ENCODE peak calls at places on chromosomes 3 and 15, in ten cellular contexts. I, C, R, G, Y, V, B, T, H and S are unnamed samples. For H3K4me1, the result is how much of the 10 kb centered on the place peaks cover.

GRCh38 chr3:9111349-9112265 is 137.8 kb downstream of the SRGAP3 start:
- DNase-seq in I (no peak), C (peak), R (peak), G (no peak), Y (no peak), V (no peak), B (no peak), T (peak), H (peak), S (no peak)

GRCh38 chr3:49511631-49512030 is 41.6 kb downstream of the DAG1 start:
- DNase-seq in I (no peak), C (no peak), R (no peak), G (no peak), Y (no peak), V (no peak), B (no peak), T (no peak), H (no peak), S (no peak)

GRCh38 chr3:138081371-138082084 is 33.9 kb downstream of the DZIP1L start:
- DNase-seq in I (no peak), C (no peak), R (peak), G (no peak), Y (no peak), V (peak), B (no peak), T (no peak), H (no peak), S (no peak)

GRCh38 chr3:197007296-197007940 is 22.2 kb downstream of the MELTF start:
- DNase-seq in I (no peak), C (no peak), R (no peak), G (no peak), Y (no peak), V (no peak), B (no peak), T (no peak), H (no peak), S (no peak)

GRCh38 chr15:71374607-71375352 is 259.5 kb downstream of the THSD4 start:
- DNase-seq in I (no peak), C (no peak), R (peak), G (peak), Y (no peak), V (no peak), B (no peak), T (no peak), H (no peak), S (no peak)

GRCh38 chr3:9028134-9028533 is 64.9 kb upstream of the RAD18 start:
- DNase-seq in I (no peak), C (peak), R (peak), G (peak), Y (no peak), V (no peak), B (peak), T (no peak), H (no peak), S (peak)

GRCh38 chr3:171446801-171447578 is 13.2 kb downstream of the TNIK start:
- DNase-seq in I (no peak), C (no peak), R (peak), G (no peak), Y (no peak), V (peak), B (peak), T (no peak), H (no peak), S (peak)

GRCh38 chr3:39378957-39379777 is 4.0 kb upstream of the SLC25A38 start:
- DNase-seq in I (no peak), C (no peak), R (no peak), G (no peak), Y (no peak), V (no peak), B (no peak), T (no peak), H (no peak), S (no peak)

GRCh38 chr15:72382146-72382545 is 6.3 kb upstream of the HEXA start:
- DNase-seq in I (no peak), C (no peak), R (no peak), G (no peak), Y (peak), V (no peak), B (no peak), T (no peak), H (peak), S (no peak)

GRCh38 chr3:42216820-42217416 is 49.1 kb downstream of the CCK start:
- DNase-seq in I (no peak), C (no peak), R (no peak), G (peak), Y (no peak), V (no peak), B (no peak), T (no peak), H (peak), S (no peak)

GRCh38 chr15:74156678-74157411 is 16.7 kb upstream of the ISLR start:
- DNase-seq in I (no peak), C (peak), R (no peak), G (peak), Y (no peak), V (no peak), B (no peak), T (peak), H (no peak), S (peak)

GRCh38 chr3:71989165-71989564 is 204.2 kb upstream of the PROK2 start:
- DNase-seq in I (no peak), C (no peak), R (peak), G (peak), Y (no peak), V (peak), B (no peak), T (no peak), H (peak), S (no peak)

GRCh38 chr3:138197058-138197457 is 10.0 kb downstream of the ARMC8 start:
- DNase-seq in I (peak), C (no peak), R (peak), G (peak), Y (peak), V (peak), B (no peak), T (peak), H (peak), S (no peak)

GRCh38 chr15:89089316-89090230 is 1.3 kb downstream of the ABHD2 start:
- DNase-seq in I (no peak), C (no peak), R (no peak), G (no peak), Y (no peak), V (no peak), B (no peak), T (no peak), H (no peak), S (no peak)

GRCh38 chr15:70140543-70141375 is 43.0 kb upstream of the TLE3 start:
- DNase-seq in I (no peak), C (no peak), R (peak), G (no peak), Y (peak), V (peak), B (peak), T (peak), H (peak), S (peak)

GRCh38 chr3:44208568-44208967 is 33.1 kb upstream of the TOPAZ1 start:
- DNase-seq in I (no peak), C (no peak), R (peak), G (no peak), Y (no peak), V (peak), B (peak), T (no peak), H (no peak), S (no peak)

GRCh38 chr3:54064486-54064885 is 57.9 kb upstream of the CACNA2D3 start:
- DNase-seq in I (no peak), C (no peak), R (no peak), G (no peak), Y (no peak), V (no peak), B (no peak), T (no peak), H (no peak), S (no peak)

GRCh38 chr3:56837196-56837955 is 35.6 kb upstream of the ARHGEF3 start:
- DNase-seq in I (peak), C (no peak), R (no peak), G (no peak), Y (no peak), V (peak), B (no peak), T (no peak), H (no peak), S (no peak)

GRCh38 chr3:67529915-67530314 is 124.5 kb downstream of the SUCLG2 start:
- DNase-seq in I (no peak), C (no peak), R (peak), G (no peak), Y (no peak), V (no peak), B (no peak), T (no peak), H (no peak), S (no peak)

GRCh38 chr3:107216711-107217110 is 160.5 kb upstream of the CCDC54 start:
- DNase-seq in I (no peak), C (no peak), R (peak), G (peak), Y (no peak), V (peak), B (no peak), T (no peak), H (no peak), S (no peak)

GRCh38 chr3:170244566-170244965 is 22.3 kb downstream of the PRKCI start:
- DNase-seq in I (no peak), C (no peak), R (no peak), G (no peak), Y (no peak), V (peak), B (no peak), T (no peak), H (no peak), S (no peak)

GRCh38 chr3:60594025-60594424 is 657.2 kb downstream of the FHIT start:
- DNase-seq in I (no peak), C (peak), R (peak), G (peak), Y (no peak), V (peak), B (no peak), T (no peak), H (no peak), S (peak)

GRCh38 chr15:89542369-89542768 is 32.9 kb upstream of the TICRR start:
- DNase-seq in I (no peak), C (no peak), R (no peak), G (no peak), Y (no peak), V (peak), B (no peak), T (no peak), H (no peak), S (no peak)

GRCh38 chr15:66765478-66766281 is 63.6 kb downstream of the SMAD6 start:
- DNase-seq in I (no peak), C (no peak), R (peak), G (no peak), Y (peak), V (peak), B (peak), T (no peak), H (no peak), S (peak)

GRCh38 chr3:37237252-37237651 is 62.9 kb upstream of the LRRFIP2 start:
- DNase-seq in I (no peak), C (no peak), R (peak), G (no peak), Y (no peak), V (peak), B (no peak), T (no peak), H (no peak), S (no peak)

GRCh38 chr3:40456279-40456939 is 730 bp upstream of the RPL14 start:
- DNase-seq in I (no peak), C (no peak), R (no peak), G (no peak), Y (no peak), V (no peak), B (no peak), T (no peak), H (no peak), S (no peak)

GRCh38 chr3:40453933-40454332 is 3.2 kb upstream of the RPL14 start:
- DNase-seq in I (peak), C (no peak), R (no peak), G (no peak), Y (no peak), V (no peak), B (no peak), T (no peak), H (no peak), S (no peak)

GRCh38 chr3:40456940-40457823 is at the start of gene RPL14:
- DNase-seq in I (peak), C (peak), R (peak), G (peak), Y (peak), V (peak), B (peak), T (peak), H (peak), S (peak)

GRCh38 chr3:40452876-40453730 is 4.0 kb upstream of the RPL14 start:
- DNase-seq in I (peak), C (peak), R (peak), G (peak), Y (peak), V (peak), B (peak), T (peak), H (peak), S (peak)

GRCh38 chr3:40455328-40455727 is 1.8 kb upstream of the RPL14 start:
- DNase-seq in I (no peak), C (no peak), R (no peak), G (no peak), Y (no peak), V (no peak), B (no peak), T (no peak), H (no peak), S (no peak)
- H3K4me1 ChIP-seq in I (under half), C (under half), R (under half), G (under half), Y (under half), V (under half), B (under half), T (under half), H (under half), S (under half)

GRCh38 chr3:126995254-126995770 is 12.4 kb downstream of the PLXNA1 start:
- DNase-seq in I (no peak), C (no peak), R (no peak), G (no peak), Y (no peak), V (no peak), B (no peak), T (no peak), H (no peak), S (no peak)

GRCh38 chr3:126995926-126996512 is 13.1 kb downstream of the PLXNA1 start:
- DNase-seq in I (no peak), C (no peak), R (no peak), G (no peak), Y (no peak), V (no peak), B (no peak), T (no peak), H (no peak), S (no peak)

GRCh38 chr3:126998320-126998719 is 15.4 kb downstream of the PLXNA1 start:
- DNase-seq in I (no peak), C (no peak), R (no peak), G (no peak), Y (no peak), V (no peak), B (no peak), T (no peak), H (no peak), S (no peak)

GRCh38 chr3:126997455-126998038 is 14.6 kb downstream of the PLXNA1 start:
- DNase-seq in I (no peak), C (no peak), R (no peak), G (no peak), Y (no peak), V (no peak), B (no peak), T (no peak), H (no peak), S (no peak)

DNA sequence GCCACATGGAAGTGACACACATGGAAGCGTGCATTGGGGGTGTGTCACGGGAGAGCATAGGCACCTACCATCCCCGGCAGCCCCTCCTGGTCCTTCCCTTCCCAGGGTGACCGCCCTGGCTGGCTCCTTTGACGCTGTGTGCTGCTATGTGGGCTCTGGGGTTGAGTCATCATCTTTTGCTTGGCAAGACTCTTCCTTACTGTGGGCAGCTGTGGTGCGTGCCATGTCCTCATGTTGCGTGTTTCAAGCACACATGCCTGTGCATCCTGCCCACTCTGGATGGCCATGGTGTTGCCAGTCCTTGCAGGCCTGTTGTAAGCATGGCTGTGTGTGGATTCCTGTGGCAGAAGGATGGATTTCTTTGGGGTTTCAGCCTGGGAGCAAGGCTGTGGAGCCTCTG is 14.0 kb downstream of the PLXNA1 start:
- DNase-seq in I (no peak), C (no peak), R (peak), G (peak), Y (no peak), V (peak), B (no peak), T (no peak), H (no peak), S (no peak)
- H3K4me1 ChIP-seq in I (under half), C (under half), R (under half), G (under half), Y (under half), V (half or more), B (under half), T (under half), H (under half), S (under half)

GRCh38 chr3:45566951-45567411 is 27.6 kb upstream of the LIMD1 start:
- DNase-seq in I (no peak), C (no peak), R (no peak), G (no peak), Y (no peak), V (no peak), B (no peak), T (no peak), H (no peak), S (no peak)

GRCh38 chr3:45567730-45568172 is 26.8 kb upstream of the LIMD1 start:
- DNase-seq in I (no peak), C (no peak), R (no peak), G (no peak), Y (peak), V (no peak), B (no peak), T (no peak), H (no peak), S (peak)

GRCh38 chr3:45564172-45564571 is 30.4 kb upstream of the LIMD1 start:
- DNase-seq in I (no peak), C (no peak), R (no peak), G (no peak), Y (peak), V (no peak), B (no peak), T (no peak), H (no peak), S (no peak)

GRCh38 chr3:45565341-45565740 is 29.2 kb upstream of the LIMD1 start:
- DNase-seq in I (no peak), C (no peak), R (no peak), G (no peak), Y (peak), V (no peak), B (no peak), T (no peak), H (no peak), S (peak)

DNA sequence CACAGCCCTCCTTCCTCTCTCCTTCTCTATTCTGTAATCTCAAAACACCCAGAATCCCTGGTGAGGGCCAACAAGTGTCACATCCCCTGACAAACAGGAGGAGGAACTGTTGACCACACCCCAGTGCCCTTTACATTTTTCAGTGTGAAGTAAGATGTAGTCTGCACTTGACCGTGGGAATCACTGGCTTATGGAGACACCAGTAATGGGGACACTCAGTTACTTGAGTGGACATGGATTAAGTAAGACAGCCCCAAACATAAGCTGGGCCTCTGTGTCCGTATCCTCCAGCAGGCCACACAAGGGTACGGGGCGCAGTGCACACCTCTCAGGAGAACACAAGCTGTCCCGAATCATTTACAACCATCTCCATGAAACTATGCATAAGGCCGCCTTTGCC is 28.3 kb upstream of the LIMD1 start:
- DNase-seq in I (no peak), C (no peak), R (no peak), G (no peak), Y (no peak), V (no peak), B (no peak), T (no peak), H (no peak), S (no peak)
- H3K4me1 ChIP-seq in I (under half), C (under half), R (under half), G (under half), Y (half or more), V (under half), B (under half), T (under half), H (under half), S (under half)

DNA sequence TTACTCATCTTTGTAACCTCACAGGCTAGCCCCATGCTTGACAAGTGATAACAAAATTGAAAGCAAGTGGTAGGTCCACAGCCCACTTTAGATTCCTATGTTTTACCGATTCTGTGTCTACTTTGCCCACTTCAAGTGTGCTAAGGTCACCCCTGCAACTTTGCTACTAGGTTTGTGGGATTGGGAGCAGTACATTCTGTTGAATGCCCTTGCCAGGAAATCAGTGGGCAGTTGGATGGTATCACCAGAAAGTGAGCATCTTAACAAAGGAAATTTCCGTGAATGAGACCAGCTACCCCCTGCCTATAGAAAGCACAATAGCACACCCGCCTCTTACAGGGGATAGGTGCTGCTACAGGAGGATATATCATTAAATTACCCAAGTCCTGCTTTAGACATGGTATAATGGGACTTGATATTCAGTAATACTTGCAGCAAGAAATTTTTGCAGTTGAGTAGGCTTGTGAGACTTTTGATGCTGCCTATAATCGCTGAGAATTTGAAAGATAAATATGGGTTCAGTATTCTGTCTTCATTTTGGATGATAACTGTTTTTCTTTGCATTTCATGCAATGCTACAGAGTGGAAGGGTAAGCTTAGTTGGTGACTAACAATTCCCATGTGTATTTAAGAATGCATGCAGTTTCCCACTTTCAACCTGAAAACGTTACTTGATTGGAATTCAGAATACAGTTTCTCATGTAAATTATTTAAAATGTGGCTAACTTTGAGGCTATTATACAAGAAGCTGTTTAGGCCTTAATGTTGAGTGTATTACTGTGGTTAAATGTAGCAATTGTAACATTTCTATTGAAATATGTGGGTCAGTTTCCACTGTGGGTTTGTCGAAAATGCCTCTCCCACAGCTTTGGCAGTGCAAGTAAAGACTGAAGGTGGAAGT is 9.5 kb downstream of the EBLN2 start:
- DNase-seq in I (no peak), C (no peak), R (peak), G (peak), Y (no peak), V (no peak), B (no peak), T (no peak), H (no peak), S (no peak)
- H3K4me1 ChIP-seq in I (under half), C (under half), R (under half), G (half or more), Y (under half), V (under half), B (under half), T (under half), H (under half), S (under half)

GRCh38 chr3:102178817-102179216 is 256.0 kb upstream of the ZPLD1 start:
- DNase-seq in I (no peak), C (no peak), R (no peak), G (no peak), Y (no peak), V (no peak), B (peak), T (no peak), H (no peak), S (no peak)

GRCh38 chr3:102179321-102180290 is 255.2 kb upstream of the ZPLD1 start:
- DNase-seq in I (no peak), C (no peak), R (peak), G (peak), Y (no peak), V (no peak), B (peak), T (no peak), H (no peak), S (no peak)

GRCh38 chr3:102174832-102175374 is 259.9 kb upstream of the ZPLD1 start:
- DNase-seq in I (no peak), C (no peak), R (peak), G (no peak), Y (no peak), V (no peak), B (no peak), T (no peak), H (no peak), S (no peak)

GRCh38 chr3:102176393-102176792 is 258.4 kb upstream of the ZPLD1 start:
- DNase-seq in I (no peak), C (no peak), R (no peak), G (no peak), Y (no peak), V (no peak), B (no peak), T (no peak), H (no peak), S (no peak)

GRCh38 chr3:102177075-102177755 is 257.6 kb upstream of the ZPLD1 start:
- DNase-seq in I (no peak), C (no peak), R (no peak), G (no peak), Y (no peak), V (peak), B (no peak), T (no peak), H (no peak), S (no peak)
- H3K4me1 ChIP-seq in I (under half), C (under half), R (half or more), G (under half), Y (under half), V (under half), B (under half), T (under half), H (under half), S (under half)

GRCh38 chr3:31713820-31714511 is 181.2 kb downstream of the STT3B start:
- DNase-seq in I (no peak), C (no peak), R (no peak), G (no peak), Y (no peak), V (no peak), B (no peak), T (no peak), H (no peak), S (no peak)
- H3K4me1 ChIP-seq in I (under half), C (under half), R (under half), G (under half), Y (under half), V (under half), B (under half), T (under half), H (under half), S (under half)